ENCODE peak calls at places on chromosomes 1 and 21, in four cellular contexts. D, N, M and G are unnamed samples.

GRCh38 chr1:197783510-197783948 is 8.2 kb upstream of the DENND1B start:
- DNase-seq in N (no peak), M (no peak), D (peak), G (no peak)

GRCh38 chr1:67558449-67559193 is 126.4 kb upstream of the GADD45A start:
- DNase-seq in M (no peak), D (no peak), N (no peak), G (no peak)

GRCh38 chr1:9384751-9385245 is 92.1 kb downstream of the SPSB1 start:
- DNase-seq in M (no peak), N (no peak), D (no peak), G (no peak)

GRCh38 chr1:27416387-27417111 is 24.1 kb downstream of the GPR3 start:
- DNase-seq in N (no peak), M (no peak), D (peak), G (no peak)

GRCh38 chr1:12067900-12068821 is 5.1 kb downstream of the TNFRSF8 start:
- DNase-seq in D (peak), N (no peak), M (peak), G (peak)

GRCh38 chr21:34743831-34744230 is 75.0 kb downstream of the CLIC6 start:
- DNase-seq in D (peak), M (no peak), N (no peak), G (no peak)

GRCh38 chr1:199135901-199136300 is 497.1 kb downstream of the PTPRC start:
- DNase-seq in M (no peak), N (no peak), D (no peak), G (no peak)

GRCh38 chr1:232457607-232458006 is 172.3 kb downstream of the SIPA1L2 start:
- DNase-seq in D (no peak), M (no peak), N (no peak), G (peak)

GRCh38 chr1:174747613-174748012 is 252.1 kb upstream of the CACYBP start:
- DNase-seq in M (no peak), N (no peak), D (no peak), G (no peak)

GRCh38 chr1:36711480-36711879 is 228.8 kb upstream of the CSF3R start:
- DNase-seq in D (no peak), M (no peak), N (no peak), G (no peak)

GRCh38 chr1:58283380-58284338 is 262.9 kb downstream of the OMA1 start:
- DNase-seq in N (no peak), D (no peak), M (no peak), G (no peak)

GRCh38 chr21:46157396-46157986 is 2.1 kb upstream of the FTCD start:
- DNase-seq in N (no peak), M (no peak), D (no peak), G (no peak)

GRCh38 chr1:153790996-153791855 is 16.0 kb downstream of the SLC27A3 start:
- DNase-seq in M (no peak), D (peak), N (no peak), G (peak)

GRCh38 chr1:194279975-194280374 is 1093.6 kb upstream of the B3GALT2 start:
- DNase-seq in M (no peak), D (no peak), N (no peak), G (peak)

GRCh38 chr1:212118167-212118871 is 82.8 kb downstream of the DTL start:
- DNase-seq in D (no peak), M (no peak), N (no peak), G (no peak)

GRCh38 chr1:54406339-54407181 is at the start of gene SSBP3:
- DNase-seq in M (peak), N (peak), D (peak), G (peak)

GRCh38 chr1:224747578-224747977 is 131.5 kb downstream of the CNIH3 start:
- DNase-seq in D (peak), M (no peak), N (no peak), G (no peak)

GRCh38 chr1:168907053-168907452 is 178.0 kb upstream of the DPT start:
- DNase-seq in N (no peak), D (no peak), M (no peak), G (no peak)

GRCh38 chr1:222979561-222979960 is 163.5 kb downstream of the TLR5 start:
- DNase-seq in N (no peak), M (peak), D (no peak), G (no peak)

GRCh38 chr1:166036092-166036491 is 130.7 kb downstream of the FAM78B start:
- DNase-seq in D (no peak), N (no peak), M (no peak), G (no peak)

GRCh38 chr1:21631944-21632887 is 36.9 kb downstream of the RAP1GAP start:
- DNase-seq in N (peak), D (no peak), M (no peak), G (no peak)

GRCh38 chr1:16352842-16353535 is 709 bp upstream of the FBXO42 start:
- DNase-seq in N (no peak), M (no peak), D (no peak), G (no peak)

GRCh38 chr1:243595527-243596206 is 254.4 kb downstream of the AKT3 start:
- DNase-seq in M (no peak), N (no peak), D (peak), G (no peak)

GRCh38 chr1:6785721-6786505 is 659 bp downstream of the CAMTA1 start:
- DNase-seq in N (peak), M (peak), D (no peak), G (peak)

GRCh38 chr1:71364236-71364635 is 283.4 kb upstream of the ZRANB2 start:
- DNase-seq in D (no peak), N (no peak), M (no peak), G (no peak)

GRCh38 chr1:1049318-1050165 is 24.6 kb downstream of the RNF223 start:
- DNase-seq in N (no peak), M (no peak), D (no peak), G (no peak)

GRCh38 chr1:189659731-189660130 is 817.9 kb downstream of the BRINP3 start:
- DNase-seq in N (no peak), M (no peak), D (no peak), G (no peak)

GRCh38 chr1:182048562-182048961 is 12.9 kb downstream of the ZNF648 start:
- DNase-seq in N (no peak), M (no peak), D (no peak), G (no peak)

GRCh38 chr1:2840036-2840809 is 38.7 kb upstream of the TTC34 start:
- DNase-seq in M (peak), D (no peak), N (no peak), G (no peak)

GRCh38 chr1:169914534-169914933 is 20.8 kb upstream of the SCYL3 start:
- DNase-seq in N (no peak), D (peak), M (no peak), G (no peak)

GRCh38 chr1:198837276-198838021 is 198.6 kb downstream of the PTPRC start:
- DNase-seq in N (no peak), D (no peak), M (no peak), G (peak)

DNA sequence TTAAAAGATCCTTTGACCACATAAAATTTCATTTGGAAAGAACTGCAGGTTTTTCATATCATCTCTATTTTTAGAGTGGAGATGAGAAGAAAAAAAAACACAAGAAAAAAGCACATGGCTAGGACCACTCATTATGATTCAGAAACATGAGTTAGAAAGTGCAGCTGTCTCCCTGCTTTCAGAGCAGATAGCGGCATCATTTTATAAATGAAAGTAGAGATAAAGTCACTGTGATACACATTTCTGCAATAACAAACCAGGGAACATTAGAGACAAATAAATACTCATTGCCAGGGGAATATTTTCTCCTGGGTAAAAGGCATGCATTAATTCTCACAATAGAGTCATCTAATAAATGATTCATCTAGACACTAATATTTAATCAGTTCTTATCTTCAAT is 87.5 kb upstream of the PLPPR4 start:
- DNase-seq in N (no peak), M (no peak), D (no peak), G (no peak)
- TF ChIP-seq CTCF in N (no peak), M (no peak), D (no peak), G (no peak)

GRCh38 chr21:16358784-16359183 is 629.0 kb downstream of the USP25 start:
- DNase-seq in M (no peak), D (no peak), N (no peak), G (no peak)
- TF ChIP-seq CTCF in M (no peak), D (no peak), N (no peak), G (no peak)

DNA sequence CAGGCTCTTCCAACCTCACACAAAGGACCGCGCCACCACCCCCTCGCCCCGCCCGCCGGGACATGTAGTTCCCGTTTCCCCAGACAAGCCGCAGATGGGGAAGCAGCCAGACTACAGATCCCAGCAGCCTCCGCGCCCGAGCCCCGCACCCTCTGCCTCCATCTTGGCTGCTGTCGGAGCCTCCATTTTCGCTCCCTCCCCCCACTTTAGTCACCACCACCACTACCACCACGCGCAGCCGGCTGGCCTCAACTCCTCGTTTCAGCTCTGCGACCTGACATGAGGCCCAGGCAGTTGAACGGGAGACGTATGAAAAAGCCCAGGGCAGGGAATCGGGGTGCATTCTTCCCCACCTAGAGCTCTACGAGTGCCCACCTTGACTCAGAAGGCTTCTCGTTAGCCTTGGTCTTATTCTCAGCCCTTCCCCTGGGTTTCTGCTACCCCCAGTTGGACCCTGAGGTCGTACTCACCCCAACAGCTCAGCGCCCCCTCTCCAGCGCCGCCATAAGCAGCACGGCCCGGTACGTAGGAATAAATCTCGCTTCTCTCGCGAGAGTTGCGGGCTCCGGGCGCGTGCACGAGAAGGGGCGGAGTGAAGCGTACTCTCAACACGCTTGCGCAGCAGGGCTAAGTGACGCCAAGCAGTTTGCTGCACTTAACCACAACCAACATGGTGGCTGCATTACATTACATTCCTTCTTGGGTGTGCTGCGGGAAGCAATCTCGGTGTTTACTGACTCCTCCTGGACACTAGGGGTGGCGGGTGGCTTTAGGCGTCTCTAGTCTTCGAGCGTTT is at the start of gene CSDE1:
- DNase-seq in D (peak), M (peak), N (peak), G (peak)
- TF ChIP-seq CTCF in D (peak), M (no peak), N (peak), G (peak)

GRCh38 chr1:231318015-231318355 is 19.7 kb downstream of the EXOC8 start:
- DNase-seq in D (no peak), M (no peak), N (no peak), G (no peak)

GRCh38 chr1:231318568-231318967 is 19.1 kb downstream of the EXOC8 start:
- DNase-seq in D (no peak), M (no peak), N (no peak), G (no peak)

GRCh38 chr1:231313661-231314060 is 24.0 kb downstream of the EXOC8 start:
- DNase-seq in M (no peak), D (no peak), N (no peak), G (no peak)

GRCh38 chr1:231317306-231318014 is 20.2 kb downstream of the EXOC8 start:
- DNase-seq in N (no peak), M (no peak), D (no peak), G (no peak)

DNA sequence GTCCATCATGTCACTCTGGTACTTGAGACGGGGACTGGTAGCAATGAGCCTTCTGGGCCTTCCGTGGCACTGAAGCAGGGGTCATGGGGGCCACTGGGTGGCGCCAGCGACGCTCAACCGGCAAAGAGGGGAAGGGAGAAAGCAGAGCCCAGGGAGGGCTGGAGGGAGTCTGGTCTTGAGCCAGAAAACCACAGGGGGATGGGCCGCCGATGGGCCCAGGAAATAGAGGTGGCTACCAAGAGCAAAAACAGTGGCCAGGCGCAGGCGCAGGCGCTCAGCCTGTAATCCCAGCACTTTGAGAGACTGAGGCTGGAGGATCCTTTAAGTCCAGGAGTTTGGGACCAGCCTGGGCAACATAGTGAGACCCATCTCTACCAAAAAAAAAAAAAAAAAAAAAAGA is 21.8 kb downstream of the EXOC8 start:
- DNase-seq in D (no peak), M (peak), N (peak), G (peak)
- TF ChIP-seq CTCF in D (peak), M (peak), N (peak), G (peak)

GRCh38 chr1:91502882-91503184 is 2.2 kb downstream of the CDC7 start:
- DNase-seq in N (no peak), D (no peak), M (no peak), G (peak)
- TF ChIP-seq CTCF in N (no peak), D (no peak), M (no peak), G (peak)